ENCODE peak calls at places on chromosomes 11 and 22, in six cellular contexts. T, A, Y, N, H and W are unnamed samples.

GRCh38 chr11:77361184-77361583 is 59.7 kb upstream of the GDPD4 start:
- DNase-seq in Y (no peak), A (peak; percentile 17), T (no peak), N (no peak), H (peak; percentile 52), W (peak; percentile 63)

GRCh38 chr11:38950882-38951281 is 2352.8 kb upstream of the RAG2 start:
- DNase-seq in H (no peak), A (peak; percentile 1), T (no peak), Y (no peak), N (no peak), W (no peak)

GRCh38 chr22:42962295-42963230 is 52.4 kb downstream of the PACSIN2 start:
- DNase-seq in N (no peak), T (no peak), A (peak; percentile 67), H (peak; percentile 95), Y (no peak), W (peak; percentile 47)

GRCh38 chr22:48889887-48890692 is 937.6 kb downstream of the BRD1 start:
- DNase-seq in H (no peak), T (no peak), N (peak; percentile 16), A (no peak), Y (no peak), W (no peak)

GRCh38 chr11:22666700-22667439 is 459 bp downstream of the GAS2 start:
- DNase-seq in Y (peak; percentile 19), T (peak; percentile 39), A (peak; percentile 24), N (peak; percentile 67), H (no peak), W (no peak)

GRCh38 chr11:28447226-28447625 is 339.0 kb downstream of the METTL15 start:
- DNase-seq in Y (no peak), A (peak; percentile 11), H (no peak), N (no peak), T (no peak), W (peak; percentile 61)

GRCh38 chr11:115606223-115607220 is 102.3 kb upstream of the CADM1 start:
- DNase-seq in Y (no peak), H (no peak), A (peak; percentile 39), N (no peak), T (no peak), W (peak; percentile 67)

GRCh38 chr11:109697140-109697843 is 275.3 kb downstream of the C11orf87 start:
- DNase-seq in T (peak; percentile 18), Y (peak; percentile 19), A (peak; percentile 64), H (peak; percentile 77), N (peak; percentile 68), W (peak; percentile 50)

GRCh38 chr22:31948002-31948401 is 3.7 kb downstream of the YWHAH start:
- DNase-seq in N (no peak), H (no peak), A (no peak), Y (no peak), T (no peak), W (no peak)
- H3K9ac ChIP-seq in N (no peak overlapping the region), H (no peak overlapping the region), A (no peak overlapping the region), Y (no peak overlapping the region), T (no peak overlapping the region), W (no peak overlapping the region)

GRCh38 chr11:61817471-61818202 is 834 bp upstream of the FADS1 start:
- DNase-seq in N (no peak), H (no peak), A (no peak), T (no peak), Y (no peak), W (no peak)
- H3K4ac ChIP-seq in N (no peak overlapping the region), H (no peak overlapping the region), A (no peak overlapping the region), T (no peak overlapping the region), Y (no peak overlapping the region), W (peak overlapping the region; percentile 96)

DNA sequence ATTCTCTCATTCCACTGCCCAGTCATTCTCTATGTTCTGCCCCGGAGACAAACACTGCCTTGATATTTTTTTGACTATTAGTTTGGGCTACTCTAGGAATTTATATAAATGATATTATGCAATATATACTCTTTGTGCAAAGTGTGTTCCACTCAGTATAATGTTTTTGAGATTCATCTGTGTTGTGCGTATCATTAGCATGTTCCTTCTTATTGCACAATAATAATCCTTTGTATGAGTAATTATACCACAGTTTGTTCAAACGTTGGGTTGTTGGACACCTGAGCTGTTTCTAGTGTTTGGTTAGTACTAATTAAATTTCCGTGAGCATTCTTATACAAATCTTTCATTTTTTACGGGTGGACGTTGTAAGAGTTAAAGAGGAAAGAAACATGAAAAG is 390.6 kb downstream of the GUCY1A2 start:
- DNase-seq in T (no peak), A (no peak), Y (no peak), H (no peak), N (no peak), W (no peak)
- H4K91ac ChIP-seq in T (no peak overlapping the region), A (no peak overlapping the region), Y (no peak overlapping the region), H (no peak overlapping the region), N (no peak overlapping the region), W (no peak overlapping the region)

DNA sequence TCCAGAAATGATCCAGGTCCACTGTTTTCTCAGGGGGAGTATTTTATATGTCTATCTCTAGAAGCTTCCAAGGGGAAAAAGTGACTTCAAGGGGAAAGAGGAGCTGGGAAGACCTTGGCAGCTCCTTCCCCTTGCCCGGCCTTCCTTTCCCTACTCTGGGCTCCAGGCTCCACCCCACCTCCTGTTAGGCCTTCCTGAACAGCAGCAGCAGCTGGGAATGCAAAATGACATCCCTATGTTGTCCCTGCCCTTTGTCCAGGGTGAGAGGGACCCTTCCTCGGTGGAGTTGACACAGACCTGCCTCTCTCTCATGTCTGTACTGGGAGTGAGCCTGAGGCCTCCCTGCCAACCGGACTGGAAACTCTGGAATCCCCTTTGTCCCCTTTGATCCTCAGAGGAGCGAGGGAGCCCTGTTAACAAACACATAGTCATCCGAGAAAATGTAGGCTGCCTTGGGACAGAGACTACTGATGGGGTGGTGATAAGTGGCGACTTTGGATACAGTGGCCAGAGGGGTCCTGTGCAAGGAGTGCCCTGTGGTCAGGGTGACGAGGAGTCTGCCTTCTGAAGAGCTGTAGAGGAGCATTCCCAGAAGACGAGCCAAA is 9.0 kb upstream of the MALAT1 start:
- DNase-seq in A (no peak), N (peak; percentile 53), Y (no peak), T (no peak), H (peak; percentile 91), W (no peak)
- H3K9ac ChIP-seq in A (peak overlapping the region; percentile 98), N (no peak overlapping the region), Y (no peak overlapping the region), T (peak overlapping the region; percentile 75), H (no peak overlapping the region), W (peak overlapping the region; percentile 69)

GRCh38 chr22:40479126-40479800 is 108.9 kb downstream of the SGSM3 start:
- DNase-seq in Y (no peak), T (no peak), H (no peak), A (no peak), N (no peak), W (no peak)
- H3K4ac ChIP-seq in Y (no peak overlapping the region), T (no peak overlapping the region), H (no peak overlapping the region), A (no peak overlapping the region), N (no peak overlapping the region), W (no peak overlapping the region)

GRCh38 chr11:105598371-105598770 is 11.5 kb upstream of the GRIA4 start:
- DNase-seq in T (no peak), A (no peak), Y (no peak), H (no peak), N (no peak), W (no peak)
- H4K91ac ChIP-seq in T (no peak overlapping the region), A (no peak overlapping the region), Y (no peak overlapping the region), H (no peak overlapping the region), N (no peak overlapping the region), W (no peak overlapping the region)

GRCh38 chr11:67301313-67301921 is 1.9 kb upstream of the SSH3 start:
- DNase-seq in N (no peak), Y (no peak), A (no peak), T (no peak), H (no peak), W (no peak)
- H3K9ac ChIP-seq in N (no peak overlapping the region), Y (no peak overlapping the region), A (no peak overlapping the region), T (no peak overlapping the region), H (no peak overlapping the region), W (no peak overlapping the region)

GRCh38 chr22:25002241-25002985 is 49.9 kb downstream of the KIAA1671 start:
- DNase-seq in T (no peak), A (no peak), H (no peak), N (no peak), Y (no peak), W (no peak)
- H3K4ac ChIP-seq in T (no peak overlapping the region), A (peak overlapping the region; percentile 24), H (no peak overlapping the region), N (no peak overlapping the region), Y (no peak overlapping the region), W (no peak overlapping the region)

GRCh38 chr11:130641884-130642283 is 193.4 kb downstream of the ADAMTS15 start:
- DNase-seq in Y (no peak), T (no peak), H (no peak), N (no peak), A (no peak), W (no peak)
- H4K91ac ChIP-seq in Y (no peak overlapping the region), T (no peak overlapping the region), H (no peak overlapping the region), N (no peak overlapping the region), A (no peak overlapping the region), W (no peak overlapping the region)